ENCODE peak calls at places on chromosome 22, in seven cellular contexts. P is mesothelial cell of epicardium, C is NCI-H748 treated with DMSO at 0.1 percent for 48 hours, N is GF-D8, M is HEK293T, B is AG08395, F is activated T-helper 1 cell treated with Interleukin-2 at 50 U/mL for 16 hours. G is an unnamed sample.

GRCh38 chr22:25153961-25154685 is 45.5 kb upstream of the CRYBB3 start:
- DNase-seq in N (no peak), B (peak), P (no peak), F (no peak), C (no peak), M (no peak), G (no peak)

GRCh38 chr22:35418088-35418487 is 18.1 kb downstream of the MCM5 start:
- DNase-seq in P (no peak), F (no peak), B (peak), C (no peak), N (no peak), M (no peak), G (no peak)

GRCh38 chr22:46673677-46674236 is 53.6 kb downstream of the GRAMD4 start:
- DNase-seq in M (no peak), N (no peak), F (no peak), P (no peak), C (no peak), B (peak), G (no peak)

GRCh38 chr22:32815059-32815458 is 13.6 kb downstream of the TIMP3 start:
- DNase-seq in N (no peak), P (no peak), M (no peak), B (no peak), C (no peak), F (no peak), G (no peak)

GRCh38 chr22:17443413-17444203 is 74.3 kb downstream of the CECR2 start:
- DNase-seq in C (no peak), B (no peak), P (no peak), N (no peak), F (no peak), M (no peak), G (no peak)

GRCh38 chr22:19866665-19867009 is 12.0 kb upstream of the GNB1L start:
- DNase-seq in F (no peak), N (no peak), M (no peak), P (no peak), C (no peak), B (no peak), G (no peak)

GRCh38 chr22:49760280-49760629 is 67.4 kb downstream of the BRD1 start:
- DNase-seq in P (peak), N (no peak), M (no peak), F (no peak), C (no peak), B (no peak), G (no peak)

GRCh38 chr22:22999473-22999872 is 70.8 kb upstream of the GNAZ start:
- DNase-seq in M (no peak), B (no peak), C (no peak), P (no peak), N (no peak), F (no peak), G (no peak)

GRCh38 chr22:50178471-50178864 is 7.2 kb upstream of the TRABD start:
- DNase-seq in P (no peak), M (no peak), B (no peak), N (no peak), C (no peak), F (no peak), G (no peak)

GRCh38 chr22:19959043-19959586 is 17.5 kb upstream of the TXNRD2 start:
- DNase-seq in N (no peak), C (peak), B (peak), M (peak), F (no peak), P (peak), G (no peak)

GRCh38 chr22:35624547-35624946 is 7.4 kb upstream of the MB start:
- DNase-seq in P (no peak), M (no peak), F (no peak), N (no peak), C (no peak), B (no peak), G (no peak)

GRCh38 chr22:41482319-41482935 is 13.5 kb downstream of the ACO2 start:
- DNase-seq in C (no peak), B (peak), F (no peak), P (no peak), N (no peak), M (no peak), G (peak)

GRCh38 chr22:37501176-37501609 is 15.0 kb upstream of the MFNG start:
- DNase-seq in B (no peak), C (no peak), P (no peak), F (no peak), N (no peak), M (no peak), G (no peak)

GRCh38 chr22:25148149-25148691 is 51.4 kb upstream of the CRYBB3 start:
- DNase-seq in B (no peak), C (no peak), N (no peak), F (no peak), M (no peak), P (no peak), G (no peak)

G was measured in HFF-Myc.